ENCODE peak calls at places on chromosome 6, in seven cellular contexts. A is neural crest cell, Y is ascending aorta, B is lung, X is fibroblast of pulmonary artery, E is colonic mucosa, Q is osteocyte. Z is an unnamed sample.

GRCh38 chr6:116265081-116265829 is 11.4 kb upstream of the TSPYL4 start:
- DNase-seq in A (no peak), Y (no peak), B (no peak), X (no peak), E (peak; percentile 56), Q (no peak), Z (no peak)

GRCh38 chr6:148830614-148831013 is 83.8 kb downstream of the UST start:
- DNase-seq in A (no peak), Y (no peak), B (no peak), X (no peak), E (no peak), Q (no peak), Z (no peak)

GRCh38 chr6:25804804-25805203 is 27.0 kb downstream of the SLC17A1 start:
- DNase-seq in A (no peak), Y (no peak), B (no peak), X (no peak), E (no peak), Q (no peak), Z (no peak)

GRCh38 chr6:90369024-90369519 is 72.4 kb upstream of the BACH2 start:
- DNase-seq in A (no peak), Y (peak; percentile 91), B (peak; percentile 70), X (peak; percentile 100), E (peak; percentile 21), Q (peak; percentile 88), Z (peak; percentile 84)

GRCh38 chr6:84193140-84193708 is 34.2 kb downstream of the CEP162 start:
- DNase-seq in A (no peak), Y (no peak), B (no peak), X (peak; percentile 49), E (no peak), Q (no peak), Z (no peak)

GRCh38 chr6:45253457-45253856 is 74.7 kb upstream of the RUNX2 start:
- DNase-seq in A (no peak), Y (no peak), B (no peak), X (no peak), E (no peak), Q (no peak), Z (no peak)

GRCh38 chr6:41396335-41396734 is 60.9 kb downstream of the NCR2 start:
- DNase-seq in A (no peak), Y (no peak), B (no peak), X (no peak), E (no peak), Q (no peak), Z (no peak)

GRCh38 chr6:40393641-40394040 is 193.5 kb downstream of the LRFN2 start:
- DNase-seq in A (no peak), Y (no peak), B (no peak), X (no peak), E (no peak), Q (peak; percentile 76), Z (no peak)

GRCh38 chr6:56758553-56758952 is 115.9 kb upstream of the DST start:
- DNase-seq in A (no peak), Y (no peak), B (no peak), X (no peak), E (no peak), Q (no peak), Z (no peak)

GRCh38 chr6:26609463-26609862 is 12.7 kb downstream of the ABT1 start:
- DNase-seq in A (no peak), Y (no peak), B (no peak), X (no peak), E (no peak), Q (no peak), Z (no peak)

DNA sequence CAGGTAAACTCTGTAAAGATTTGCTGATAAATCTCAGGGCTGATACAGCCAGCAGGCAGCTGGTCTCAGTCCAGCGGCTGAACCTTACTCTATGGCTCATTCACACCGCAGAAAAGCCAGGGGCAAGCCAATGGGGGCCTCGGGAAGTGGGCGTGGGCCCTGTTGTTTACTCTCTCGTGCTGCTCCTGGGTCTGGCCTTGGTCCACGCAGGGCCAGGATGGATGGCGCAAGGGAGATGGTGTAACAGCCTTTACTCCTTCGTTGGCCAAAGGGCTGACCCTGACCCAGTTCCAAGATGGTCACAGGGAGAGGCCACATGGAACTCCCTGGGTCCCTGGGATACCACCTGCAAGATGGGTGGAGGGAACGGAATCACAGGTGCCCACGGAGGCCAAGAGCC is 16.2 kb downstream of the KCNK17 start:
- DNase-seq in A (no peak), Y (no peak), B (no peak), X (no peak), E (no peak), Q (no peak), Z (no peak)
- TF ChIP-seq CTCF in A (no peak), Y (no peak), B (no peak), X (no peak), E (no peak), Q (no peak), Z (no peak)

GRCh38 chr6:159654483-159655098 is 38.5 kb downstream of the SOD2 start:
- DNase-seq in A (no peak), Y (no peak), B (no peak), X (peak; percentile 81), E (no peak), Q (no peak), Z (no peak)
- TF ChIP-seq CTCF in A (peak; percentile 83), Y (peak; percentile 39), B (peak; percentile 33), X (peak; percentile 51), E (peak; percentile 53), Q (peak; percentile 73), Z (peak; percentile 41)

GRCh38 chr6:160028487-160029275 is 59.8 kb downstream of the IGF2R start:
- DNase-seq in A (no peak), Y (no peak), B (peak; percentile 20), X (no peak), E (no peak), Q (no peak), Z (no peak)
- TF ChIP-seq CTCF in A (no peak), Y (no peak), B (no peak), X (peak; percentile 6), E (no peak), Q (no peak), Z (no peak)

GRCh38 chr6:152669894-152670293 is 27.8 kb upstream of the MYCT1 start:
- DNase-seq in A (no peak), Y (no peak), B (no peak), X (peak; percentile 68), E (no peak), Q (no peak), Z (no peak)
- TF ChIP-seq CTCF in A (peak; percentile 62), Y (no peak), B (peak; percentile 10), X (peak; percentile 56), E (no peak), Q (peak; percentile 59), Z (no peak)

GRCh38 chr6:144347933-144348332 is 62.8 kb downstream of the UTRN start:
- DNase-seq in A (no peak), Y (no peak), B (no peak), X (no peak), E (no peak), Q (no peak), Z (no peak)
- TF ChIP-seq CTCF in A (no peak), Y (no peak), B (no peak), X (no peak), E (no peak), Q (no peak), Z (no peak)

GRCh38 chr6:2396292-2396691 is 150.9 kb upstream of the GMDS start:
- DNase-seq in A (no peak), Y (no peak), B (no peak), X (no peak), E (no peak), Q (no peak), Z (no peak)
- TF ChIP-seq CTCF in A (no peak), Y (no peak), B (no peak), X (no peak), E (no peak), Q (peak; percentile 9), Z (no peak)

DNA sequence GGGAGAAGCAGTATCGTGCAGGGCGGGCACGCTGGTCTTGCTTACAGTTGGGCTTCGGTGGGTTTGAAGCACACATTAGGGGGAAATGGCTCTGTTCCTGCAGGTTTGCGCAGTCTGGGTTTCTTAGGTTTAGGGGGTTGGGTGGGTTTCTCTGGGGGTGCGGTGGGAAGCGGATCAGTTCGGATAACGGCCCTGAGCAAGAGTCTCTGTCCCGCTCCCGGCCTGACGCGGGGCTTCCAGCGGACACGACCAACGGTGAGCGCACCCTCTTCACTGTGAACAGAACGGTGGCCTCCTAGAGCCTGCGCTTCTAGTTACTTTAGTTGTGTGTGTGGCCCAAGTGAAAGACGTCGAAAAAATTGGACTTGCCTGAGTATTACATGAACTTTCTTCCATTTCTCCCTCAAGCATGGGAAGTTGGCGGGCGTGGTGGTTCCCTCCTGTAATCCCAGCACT is 635 bp upstream of the ELOVL2 start:
- DNase-seq in A (no peak), Y (no peak), B (no peak), X (no peak), E (no peak), Q (no peak), Z (no peak)
- TF ChIP-seq CTCF in A (no peak), Y (no peak), B (no peak), X (no peak), E (no peak), Q (no peak), Z (no peak)

GRCh38 chr6:4727671-4728435 is 48.4 kb upstream of the CDYL start:
- DNase-seq in A (no peak), Y (no peak), B (no peak), X (no peak), E (peak; percentile 67), Q (no peak), Z (no peak)
- TF ChIP-seq CTCF in A (no peak), Y (no peak), B (no peak), X (no peak), E (no peak), Q (no peak), Z (no peak)

DNA sequence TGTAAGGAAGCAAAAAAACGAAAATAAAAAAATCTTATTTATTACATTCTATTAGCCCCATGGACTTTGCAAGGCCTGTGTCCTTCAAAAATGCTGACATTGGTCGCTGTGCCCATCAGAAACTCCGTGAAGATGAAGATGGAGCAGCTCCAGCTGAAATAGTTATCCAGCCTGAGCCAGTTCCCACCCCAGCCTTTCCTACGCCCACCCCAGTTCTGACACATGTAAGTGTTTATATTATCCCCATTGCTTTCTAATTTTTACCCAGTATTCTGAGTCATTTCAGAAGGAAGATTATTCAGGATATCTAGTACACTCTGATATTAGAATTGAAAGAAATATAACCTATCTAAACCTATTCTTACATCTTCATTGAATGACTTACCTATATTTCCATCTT is 217.7 kb downstream of the ARHGAP18 start:
- DNase-seq in A (no peak), Y (no peak), B (no peak), X (no peak), E (no peak), Q (no peak), Z (no peak)
- TF ChIP-seq CTCF in A (no peak), Y (no peak), B (no peak), X (no peak), E (no peak), Q (no peak), Z (no peak)

Z was measured in coronary artery.